ENCODE peak calls at places on chromosomes 13 and 19, in six cellular contexts. E is Peyer's patch; T is transverse colon; V is substantia nigra; D is CD4-positive, alpha-beta memory T cell; W is SK-N-SH. R is an unnamed sample.

GRCh38 chr13:41428155-41428554 is 29.2 kb upstream of the RGCC start:
- DNase-seq in E (no peak), T (no peak), V (no peak), D (peak), W (peak), R (peak)

GRCh38 chr19:3983936-3984583 is 1.2 kb downstream of the EEF2 start:
- DNase-seq in E (peak), T (peak), V (no peak), D (no peak), W (peak), R (no peak)

GRCh38 chr13:106205871-106206270 is 329.6 kb downstream of the EFNB2 start:
- DNase-seq in E (no peak), T (no peak), V (no peak), D (no peak), W (no peak), R (no peak)

GRCh38 chr13:110571897-110572777 is 10.6 kb upstream of the RAB20 start:
- DNase-seq in E (no peak), T (no peak), V (no peak), D (no peak), W (no peak), R (no peak)

GRCh38 chr13:57665471-57665870 is 33.9 kb downstream of the PCDH17 start:
- DNase-seq in E (no peak), T (no peak), V (no peak), D (no peak), W (no peak), R (no peak)

GRCh38 chr19:16328824-16329482 is 4.3 kb downstream of the KLF2 start:
- DNase-seq in E (no peak), T (no peak), V (no peak), D (peak), W (no peak), R (peak)

GRCh38 chr13:40120781-40121180 is 465.3 kb downstream of the COG6 start:
- DNase-seq in E (no peak), T (no peak), V (no peak), D (no peak), W (no peak), R (no peak)

GRCh38 chr13:18944501-18945068 is 237.0 kb downstream of the TUBA3C start:
- DNase-seq in E (peak), T (no peak), V (no peak), D (peak), W (no peak), R (no peak)

GRCh38 chr19:29119582-29119981 is 93.4 kb downstream of the UQCRFS1 start:
- DNase-seq in E (no peak), T (no peak), V (no peak), D (no peak), W (peak), R (no peak)

GRCh38 chr13:80262051-80262695 is 78.8 kb downstream of the SPRY2 start:
- DNase-seq in E (no peak), T (no peak), V (no peak), D (no peak), W (no peak), R (no peak)

GRCh38 chr19:50492303-50493052 is 15.8 kb upstream of the GARIN5A start:
- DNase-seq in E (peak), T (no peak), V (no peak), D (no peak), W (peak), R (no peak)

GRCh38 chr13:113458218-113459065 is 5.2 kb upstream of the ADPRHL1 start:
- DNase-seq in E (no peak), T (no peak), V (no peak), D (no peak), W (peak), R (no peak)

GRCh38 chr19:31517466-31518180 is 168.4 kb upstream of the TSHZ3 start:
- DNase-seq in E (no peak), T (no peak), V (no peak), D (no peak), W (no peak), R (no peak)

GRCh38 chr19:9010693-9011092 is 484 bp upstream of the MUC16 start:
- DNase-seq in E (no peak), T (no peak), V (no peak), D (no peak), W (no peak), R (no peak)

GRCh38 chr13:77519808-77520207 is 15.7 kb upstream of the SCEL start:
- DNase-seq in E (no peak), T (no peak), V (no peak), D (no peak), W (no peak), R (no peak)

GRCh38 chr13:44629465-44630183 is 53.5 kb upstream of the TSC22D1 start:
- DNase-seq in E (no peak), T (no peak), V (no peak), D (no peak), W (no peak), R (no peak)

GRCh38 chr13:21242236-21242635 is 65.8 kb downstream of the MRPL57 start:
- DNase-seq in E (no peak), T (no peak), V (no peak), D (no peak), W (peak), R (no peak)

GRCh38 chr19:41531438-41532311 is 44.3 kb upstream of the CEACAM21 start:
- DNase-seq in E (no peak), T (peak), V (no peak), D (peak), W (no peak), R (peak)

GRCh38 chr19:30001794-30002193 is 59.8 kb downstream of the URI1 start:
- DNase-seq in E (no peak), T (no peak), V (no peak), D (no peak), W (no peak), R (no peak)

GRCh38 chr19:29753190-29753933 is 38.3 kb upstream of the C19orf12 start:
- DNase-seq in E (no peak), T (no peak), V (no peak), D (no peak), W (no peak), R (no peak)

GRCh38 chr13:76696370-76696769 is 189.8 kb downstream of the KCTD12 start:
- DNase-seq in E (no peak), T (no peak), V (no peak), D (no peak), W (peak), R (no peak)

GRCh38 chr19:3732108-3732507 is 23.9 kb downstream of the TJP3 start:
- DNase-seq in E (no peak), T (no peak), V (no peak), D (no peak), W (no peak), R (no peak)

GRCh38 chr19:7595466-7596133 is at the start of gene CAMSAP3:
- DNase-seq in E (peak), T (peak), V (no peak), D (peak), W (peak), R (peak)

GRCh38 chr13:69109891-69110525 is 997.6 kb upstream of the ATXN8OS start:
- DNase-seq in E (no peak), T (no peak), V (no peak), D (no peak), W (no peak), R (no peak)

GRCh38 chr13:65932587-65933239 is 1297.4 kb downstream of the PCDH9 start:
- DNase-seq in E (no peak), T (no peak), V (no peak), D (no peak), W (no peak), R (no peak)

DNA sequence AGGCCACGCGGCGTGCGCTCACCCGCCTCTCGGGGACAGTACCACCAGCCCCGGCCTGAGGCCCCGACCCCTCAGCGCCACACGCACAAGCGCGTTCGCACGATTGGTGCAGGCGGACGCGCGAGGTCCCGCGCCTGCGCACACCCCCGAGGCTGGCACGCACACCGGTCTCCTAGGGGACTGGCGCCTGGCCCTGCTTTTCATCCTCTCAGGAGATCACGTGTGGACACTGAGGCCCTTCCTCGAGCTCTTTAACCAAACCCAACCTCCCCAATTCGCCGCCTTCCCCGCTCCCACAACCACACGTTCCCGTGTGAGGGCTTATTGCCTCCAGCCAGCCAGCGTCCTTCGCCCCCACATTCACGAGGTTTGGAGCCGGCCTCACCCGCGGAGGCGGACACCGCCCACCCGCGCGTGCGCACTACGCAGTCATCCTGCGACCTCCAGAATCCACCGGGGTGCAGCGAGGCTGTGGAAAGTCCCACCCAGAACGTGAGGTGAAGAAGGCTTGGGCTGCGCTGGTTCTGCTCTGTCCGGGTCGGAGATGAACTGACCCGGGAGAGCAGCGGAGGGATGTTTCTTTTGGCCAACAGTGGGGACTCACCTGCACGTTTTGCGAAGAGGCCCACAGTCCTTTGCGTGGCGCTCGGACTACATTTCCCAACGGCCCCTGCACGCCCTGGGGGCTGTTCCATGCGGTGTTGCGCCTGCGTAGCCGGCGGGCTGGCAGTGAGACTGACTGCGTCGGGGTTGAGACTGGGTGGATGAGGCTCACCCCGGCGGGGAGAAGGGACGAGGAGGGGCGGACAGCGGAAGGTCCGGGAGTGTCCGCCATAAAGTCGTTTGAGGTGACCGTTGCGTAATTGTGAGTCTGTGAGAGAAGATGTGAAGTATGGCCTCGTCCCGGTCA is 539 bp upstream of the ZNF667 start:
- DNase-seq in E (peak), T (peak), V (peak), D (no peak), W (peak), R (peak)
- H3K27ac ChIP-seq in E (peak), T (peak), V (peak), D (no peak), W (peak), R (peak)

GRCh38 chr13:43319617-43320444 is 296.4 kb downstream of the DNAJC15 start:
- DNase-seq in E (no peak), T (no peak), V (no peak), D (no peak), W (no peak), R (no peak)

GRCh38 chr13:43316997-43317396 is 293.6 kb downstream of the DNAJC15 start:
- DNase-seq in E (no peak), T (no peak), V (no peak), D (no peak), W (peak), R (no peak)
- H3K27ac ChIP-seq in E (no peak), T (no peak), V (no peak), D (no peak), W (peak), R (no peak)

GRCh38 chr19:19033426-19034203 is at the start of the genes ARMC6 and SUGP2:
- DNase-seq in E (peak), T (peak), V (peak), D (peak), W (peak), R (peak)
- H3K27ac ChIP-seq in E (peak), T (peak), V (peak), D (peak), W (peak), R (peak)

GRCh38 chr19:10390652-10391286 is 10.4 kb upstream of the TYK2 start:
- DNase-seq in E (peak), T (peak), V (no peak), D (peak), W (peak), R (peak)
- H3K27ac ChIP-seq in E (no peak), T (no peak), V (no peak), D (no peak), W (no peak), R (no peak)

DNA sequence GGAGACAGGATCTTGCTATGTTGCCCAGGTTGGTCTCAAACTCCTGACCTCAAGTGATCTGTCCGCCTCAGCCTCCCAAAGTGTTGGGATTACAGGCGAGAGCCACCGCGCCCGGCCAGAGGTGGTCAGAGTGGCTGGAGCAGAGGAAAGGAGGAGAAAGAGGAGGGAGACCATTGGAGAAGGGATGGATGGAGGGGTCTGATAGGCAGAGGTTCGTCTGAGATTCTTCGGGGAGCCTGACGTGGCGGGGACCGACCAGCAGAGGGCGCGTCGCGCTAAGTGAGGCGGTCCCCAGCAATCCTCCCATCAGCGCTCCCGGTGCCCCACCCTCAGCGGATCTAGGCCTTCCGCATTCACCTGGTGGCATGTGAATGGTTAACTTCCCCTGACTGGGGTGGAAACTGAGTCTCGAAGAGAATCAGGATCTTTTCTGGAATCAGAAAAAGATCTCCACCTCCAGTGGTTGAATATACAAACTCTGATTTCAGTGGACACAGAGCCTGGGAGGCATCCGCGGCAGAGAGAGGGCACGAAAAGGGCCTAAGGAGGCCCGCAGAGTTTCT is 8.8 kb downstream of the GTPBP3 start:
- DNase-seq in E (peak), T (peak), V (no peak), D (no peak), W (peak), R (peak)
- H3K27ac ChIP-seq in E (peak), T (no peak), V (no peak), D (no peak), W (no peak), R (no peak)